ENCODE peak calls at places on chromosomes 3 and 15, in seven cellular contexts. F, P, K, Q, Y, S and Z are unnamed samples.

GRCh38 chr3:112778298-112779008 is 68.2 kb downstream of the CD200R1L start:
- DNase-seq in F (no peak), P (no peak), K (no peak), Q (no peak), Y (no peak), S (no peak), Z (no peak)

GRCh38 chr3:62098646-62099365 is 274.5 kb downstream of the FEZF2 start:
- DNase-seq in F (no peak), P (no peak), K (no peak), Q (no peak), Y (no peak), S (no peak), Z (no peak)

GRCh38 chr3:194351080-194351672 is at the start of gene CPN2:
- DNase-seq in F (no peak), P (no peak), K (no peak), Q (no peak), Y (no peak), S (no peak), Z (no peak)

GRCh38 chr3:195731356-195731960 is 10.7 kb downstream of the MUC20 start:
- DNase-seq in F (no peak), P (no peak), K (no peak), Q (no peak), Y (no peak), S (no peak), Z (no peak)

GRCh38 chr3:57770121-57770828 is 14.2 kb downstream of the SLMAP start:
- DNase-seq in F (no peak), P (no peak), K (no peak), Q (no peak), Y (no peak), S (no peak), Z (no peak)

GRCh38 chr3:132556467-132557159 is 40.5 kb upstream of the ACKR4 start:
- DNase-seq in F (no peak), P (no peak), K (no peak), Q (peak; percentile 81), Y (peak; percentile 30), S (no peak), Z (peak; percentile 61)

GRCh38 chr3:42503957-42504333 is 1.5 kb downstream of the VIPR1 start:
- DNase-seq in F (no peak), P (peak; percentile 34), K (no peak), Q (no peak), Y (no peak), S (peak; percentile 10), Z (no peak)

GRCh38 chr15:33064878-33065277 is 129.6 kb downstream of the FMN1 start:
- DNase-seq in F (no peak), P (no peak), K (no peak), Q (no peak), Y (no peak), S (no peak), Z (no peak)

GRCh38 chr15:80701676-80702311 is 6.7 kb downstream of the ABHD17C start:
- DNase-seq in F (no peak), P (no peak), K (no peak), Q (no peak), Y (no peak), S (no peak), Z (no peak)

GRCh38 chr15:34739346-34739745 is 15.5 kb downstream of the GJD2 start:
- DNase-seq in F (no peak), P (no peak), K (no peak), Q (no peak), Y (no peak), S (no peak), Z (no peak)

GRCh38 chr15:57873564-57874209 is 167.2 kb downstream of the POLR2M start:
- DNase-seq in F (no peak), P (no peak), K (no peak), Q (no peak), Y (no peak), S (no peak), Z (no peak)

GRCh38 chr3:194632983-194633348 is 253 bp downstream of the TMEM44 start:
- DNase-seq in F (no peak), P (peak; percentile 61), K (peak; percentile 21), Q (peak; percentile 20), Y (no peak), S (peak; percentile 28), Z (peak; percentile 33)

GRCh38 chr15:31840849-31841476 is 189.4 kb upstream of the CHRNA7 start:
- DNase-seq in F (no peak), P (no peak), K (no peak), Q (no peak), Y (no peak), S (no peak), Z (peak; percentile 35)

GRCh38 chr3:46880884-46881818 is 3.6 kb downstream of the PTH1R start:
- DNase-seq in F (no peak), P (no peak), K (no peak), Q (peak; percentile 37), Y (peak; percentile 72), S (no peak), Z (no peak)

GRCh38 chr15:95935852-95936251 is 394.6 kb upstream of the NR2F2 start:
- DNase-seq in F (no peak), P (no peak), K (no peak), Q (no peak), Y (no peak), S (no peak), Z (no peak)

GRCh38 chr3:190594171-190594570 is 80.3 kb downstream of the IL1RAP start:
- DNase-seq in F (no peak), P (no peak), K (no peak), Q (no peak), Y (no peak), S (no peak), Z (no peak)

GRCh38 chr3:124674336-124674735 is 55.9 kb upstream of the UMPS start:
- DNase-seq in F (no peak), P (no peak), K (no peak), Q (no peak), Y (no peak), S (no peak), Z (no peak)

GRCh38 chr3:127475975-127476374 is 114.6 kb downstream of the TPRA1 start:
- DNase-seq in F (peak; percentile 43), P (no peak), K (no peak), Q (no peak), Y (no peak), S (no peak), Z (no peak)

GRCh38 chr15:31278544-31279220 is 48.0 kb upstream of the KLF13 start:
- DNase-seq in F (no peak), P (peak; percentile 56), K (no peak), Q (no peak), Y (no peak), S (no peak), Z (no peak)

GRCh38 chr3:120795017-120795648 is 52.6 kb downstream of the GTF2E1 start:
- DNase-seq in F (peak; percentile 89), P (peak; percentile 74), K (peak; percentile 33), Q (peak; percentile 39), Y (peak; percentile 92), S (peak; percentile 80), Z (peak; percentile 71)

GRCh38 chr3:43048470-43048869 is 57.4 kb downstream of the POMGNT2 start:
- DNase-seq in F (no peak), P (no peak), K (no peak), Q (no peak), Y (no peak), S (no peak), Z (no peak)

GRCh38 chr3:51964521-51964920 is 2.7 kb downstream of the PCBP4 start:
- DNase-seq in F (no peak), P (no peak), K (no peak), Q (no peak), Y (no peak), S (no peak), Z (no peak)

DNA sequence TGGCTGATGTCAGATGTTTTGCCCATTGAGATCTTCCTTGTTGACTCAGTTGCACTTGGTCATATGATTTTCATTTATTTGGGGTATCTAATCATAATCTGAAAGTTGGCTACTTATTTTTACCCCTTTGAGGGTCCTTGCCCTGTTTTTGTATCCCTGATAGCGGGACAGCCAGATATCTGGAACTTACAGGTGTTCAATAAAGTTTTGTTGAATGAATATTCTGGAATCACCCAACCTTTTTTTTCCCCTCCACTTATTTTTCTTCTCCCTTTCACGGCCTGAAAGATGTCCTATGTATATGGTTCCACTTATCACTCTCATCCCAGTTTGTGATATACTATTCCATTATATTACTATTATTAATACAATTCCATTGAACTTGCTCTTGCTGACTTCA is 12.8 kb downstream of the CTNNB1 start:
- DNase-seq in F (no peak), P (no peak), K (no peak), Q (no peak), Y (no peak), S (no peak), Z (no peak)
- H3K4me1 ChIP-seq in F (peaks cover 3% of the 10 kb centered on the region), P (no peaks in the 10 kb centered on the region), K (peaks cover 49% of the 10 kb centered on the region), Q (no peaks in the 10 kb centered on the region), Y (peaks cover 73% of the 10 kb centered on the region), S (peaks cover 31% of the 10 kb centered on the region), Z (peaks cover 91% of the 10 kb centered on the region)

DNA sequence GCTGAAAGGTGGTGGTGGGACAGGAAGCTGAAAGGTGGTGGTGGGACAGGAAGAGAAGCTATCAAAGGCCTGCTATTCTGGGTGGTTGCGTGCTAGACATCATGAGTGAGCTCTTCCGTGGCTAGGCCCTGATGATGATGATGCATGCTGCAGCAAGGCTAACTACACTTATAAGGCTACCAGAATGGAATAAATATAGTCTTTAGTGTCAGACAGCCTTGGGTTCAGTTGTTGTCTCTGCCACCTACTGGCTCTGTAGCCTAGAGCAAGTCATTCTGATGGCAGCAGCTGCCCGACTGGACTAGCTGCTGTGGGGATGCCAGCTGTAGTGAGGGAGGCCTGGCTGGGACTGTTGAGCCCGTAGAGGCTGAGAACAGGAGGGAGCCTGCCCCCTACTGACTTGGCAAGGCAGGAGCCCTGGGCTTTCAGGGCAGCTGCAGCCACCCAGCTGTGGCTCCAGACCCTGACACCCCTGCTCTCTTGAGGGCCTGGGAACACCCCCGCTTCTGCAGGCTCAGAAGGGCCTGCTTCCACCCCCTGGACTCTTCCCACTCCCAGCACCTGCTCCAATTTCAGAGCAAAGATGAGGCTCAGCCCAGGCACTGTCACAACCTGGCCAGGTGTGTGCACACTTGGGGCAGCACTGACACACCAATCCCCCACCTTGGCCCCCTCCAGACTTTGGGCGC is 21.4 kb upstream of the ZBED2 start:
- DNase-seq in F (peak; percentile 21), P (no peak), K (no peak), Q (no peak), Y (no peak), S (peak; percentile 13), Z (no peak)
- TF ChIP-seq CTCF in F (no peak), P (no peak), K (peak; percentile 27), Q (no peak), Y (no peak), S (no peak), Z (no peak)

GRCh38 chr3:156682491-156682890 is 8.1 kb downstream of the TIPARP start:
- DNase-seq in F (no peak), P (no peak), K (no peak), Q (no peak), Y (no peak), S (no peak), Z (no peak)
- H3K4me1 ChIP-seq in F (peaks cover 5% of the 10 kb centered on the region), P (no peaks in the 10 kb centered on the region), K (peaks cover 84% of the 10 kb centered on the region), Q (peaks cover 3% of the 10 kb centered on the region), Y (no peaks in the 10 kb centered on the region), S (peaks cover 48% of the 10 kb centered on the region), Z (peaks cover 100% of the 10 kb centered on the region)

GRCh38 chr15:72117698-72118399 is at the start of gene MYO9A:
- DNase-seq in F (peak; percentile 99), P (peak; percentile 99), K (peak; percentile 97), Q (peak; percentile 98), Y (peak; percentile 99), S (peak; percentile 99), Z (peak; percentile 98)
- TF ChIP-seq CTCF in F (no peak), P (peak; percentile 4), K (no peak), Q (no peak), Y (peak; percentile 32), S (peak; percentile 15), Z (peak; percentile 26)